ENCODE peak calls at places on chromosomes 7 and 10, in five cellular contexts. Z is IMR-90, C is neuronal stem cell, G is H9, U is trophoblast cell. S is an unnamed sample.
A peak's percentile ranks its signal among the peaks of the same experiment; 100 is the strongest.

GRCh38 chr7:3092468-3092867 is 48.8 kb upstream of the CARD11 start:
- DNase-seq in Z (peak; percentile 16), C (no peak), G (no peak), U (no peak), S (no peak)

GRCh38 chr7:28174442-28174841 is 6.2 kb downstream of the JAZF1 start:
- DNase-seq in Z (no peak), C (no peak), G (no peak), U (no peak), S (no peak)

GRCh38 chr10:21511931-21512330 is 13.6 kb downstream of the SKIDA1 start:
- DNase-seq in Z (no peak), C (no peak), G (no peak), U (no peak), S (peak; percentile 29)

GRCh38 chr10:49688920-49689319 is 9.5 kb downstream of the C10orf53 start:
- DNase-seq in Z (no peak), C (no peak), G (no peak), U (no peak), S (no peak)

GRCh38 chr7:134942690-134943466 is 43.4 kb upstream of the AGBL3 start:
- DNase-seq in Z (no peak), C (no peak), G (no peak), U (no peak), S (no peak)

GRCh38 chr7:19210883-19211282 is 65.7 kb upstream of the FERD3L start:
- DNase-seq in Z (no peak), C (no peak), G (no peak), U (no peak), S (no peak)

GRCh38 chr7:131274986-131275385 is 52.7 kb upstream of the MKLN1 start:
- DNase-seq in Z (no peak), C (no peak), G (no peak), U (peak; percentile 85), S (no peak)

GRCh38 chr7:69225544-69225943 is 372.7 kb upstream of the AUTS2 start:
- DNase-seq in Z (no peak), C (no peak), G (no peak), U (no peak), S (no peak)

GRCh38 chr10:59611048-59611447 is 98.6 kb downstream of the SLC16A9 start:
- DNase-seq in Z (no peak), C (no peak), G (no peak), U (peak; percentile 82), S (no peak)

GRCh38 chr7:155194531-155195140 is 103.0 kb upstream of the INSIG1 start:
- DNase-seq in Z (no peak), C (no peak), G (no peak), U (no peak), S (no peak)

GRCh38 chr10:9951481-9952257 is 1066.0 kb upstream of the CELF2 start:
- DNase-seq in Z (peak; percentile 23), C (no peak), G (no peak), U (no peak), S (peak; percentile 72)

GRCh38 chr10:92760609-92761008 is 70.9 kb downstream of the HHEX start:
- DNase-seq in Z (peak; percentile 82), C (no peak), G (no peak), U (no peak), S (peak; percentile 76)

GRCh38 chr7:14747701-14748100 is 154.8 kb downstream of the DGKB start:
- DNase-seq in Z (no peak), C (no peak), G (no peak), U (no peak), S (no peak)

GRCh38 chr7:122465296-122465695 is 160.7 kb upstream of the FEZF1 start:
- DNase-seq in Z (no peak), C (no peak), G (no peak), U (no peak), S (no peak)

GRCh38 chr10:11934262-11934661 is 108.3 kb downstream of the UPF2 start:
- DNase-seq in Z (no peak), C (no peak), G (no peak), U (no peak), S (no peak)

GRCh38 chr7:22726849-22727792 is at the start of gene IL6:
- DNase-seq in Z (peak; percentile 97), C (no peak), G (peak; percentile 78), U (peak; percentile 41), S (peak; percentile 97)

GRCh38 chr10:12212454-12212853 is 16.5 kb downstream of the CDC123 start:
- DNase-seq in Z (no peak), C (no peak), G (no peak), U (no peak), S (no peak)

GRCh38 chr10:63700209-63700934 is 179.2 kb downstream of the REEP3 start:
- DNase-seq in Z (peak; percentile 99), C (no peak), G (no peak), U (peak; percentile 52), S (peak; percentile 96)

GRCh38 chr10:71435571-71436267 is 39.0 kb downstream of the CDH23 start:
- DNase-seq in Z (no peak), C (no peak), G (peak; percentile 22), U (no peak), S (no peak)

GRCh38 chr10:96299383-96299782 is 4.9 kb upstream of the DNTT start:
- DNase-seq in Z (no peak), C (no peak), G (no peak), U (no peak), S (no peak)

GRCh38 chr7:2014391-2015241 is 218.1 kb downstream of the MAD1L1 start:
- DNase-seq in Z (no peak), C (no peak), G (no peak), U (no peak), S (no peak)

GRCh38 chr7:151571471-151571870 is 51.8 kb upstream of the RHEB start:
- DNase-seq in Z (no peak), C (no peak), G (no peak), U (no peak), S (no peak)

GRCh38 chr7:44638611-44639557 is 32.5 kb downstream of the OGDH start:
- DNase-seq in Z (peak; percentile 75), C (no peak), G (peak; percentile 64), U (no peak), S (peak; percentile 82)

GRCh38 chr10:7542189-7542914 is 124.4 kb downstream of the ITIH5 start:
- DNase-seq in Z (no peak), C (no peak), G (no peak), U (no peak), S (no peak)

GRCh38 chr7:27868117-27868516 is 128.2 kb downstream of the TAX1BP1 start:
- DNase-seq in Z (peak; percentile 29), C (no peak), G (no peak), U (no peak), S (peak; percentile 12)

GRCh38 chr7:40418445-40418844 is 283.6 kb downstream of the SUGCT start:
- DNase-seq in Z (no peak), C (no peak), G (peak; percentile 34), U (no peak), S (no peak)

GRCh38 chr10:37434091-37434490 is 308.7 kb downstream of the ANKRD30A start:
- DNase-seq in Z (no peak), C (no peak), G (no peak), U (no peak), S (no peak)

GRCh38 chr7:51000956-51001355 is 218.3 kb upstream of the GRB10 start:
- DNase-seq in Z (no peak), C (no peak), G (no peak), U (no peak), S (peak; percentile 40)

GRCh38 chr10:70328987-70329386 is 45.2 kb upstream of the NPFFR1 start:
- DNase-seq in Z (peak; percentile 28), C (no peak), G (no peak), U (no peak), S (peak; percentile 62)

GRCh38 chr10:50512743-50513416 is 110.9 kb downstream of the SGMS1 start:
- DNase-seq in Z (no peak), C (no peak), G (no peak), U (no peak), S (no peak)

GRCh38 chr7:50069613-50070012 is 23.4 kb downstream of the ZPBP start:
- DNase-seq in Z (no peak), C (no peak), G (peak; percentile 41), U (peak; percentile 23), S (no peak)

GRCh38 chr7:134029743-134030142 is 97.4 kb upstream of the LRGUK start:
- DNase-seq in Z (peak; percentile 7), C (no peak), G (no peak), U (no peak), S (no peak)

GRCh38 chr10:10270071-10270470 is 747.6 kb upstream of the CELF2 start:
- DNase-seq in Z (no peak), C (no peak), G (no peak), U (no peak), S (no peak)

GRCh38 chr10:88236121-88236743 is 346.9 kb downstream of the RNLS start:
- DNase-seq in Z (no peak), C (no peak), G (no peak), U (no peak), S (no peak)
- H3K4me2 ChIP-seq in Z (no peak overlapping the region), C (no peak overlapping the region), G (no peak overlapping the region), U (no peak overlapping the region), S (no peak overlapping the region)

GRCh38 chr7:34995757-34996156 is 41.5 kb downstream of the DPY19L1 start:
- DNase-seq in Z (no peak), C (no peak), G (no peak), U (no peak), S (no peak)

GRCh38 chr7:34991938-34992840 is 45.1 kb downstream of the DPY19L1 start:
- DNase-seq in Z (peak; percentile 70), C (no peak), G (no peak), U (no peak), S (peak; percentile 42)
- H3K18ac ChIP-seq in Z (no peak overlapping the region), C (no peak overlapping the region), G (no peak overlapping the region), U (no peak overlapping the region), S (peak overlapping the region; percentile 43)

GRCh38 chr10:28987555-28988320 is 301.1 kb upstream of the LYZL1 start:
- DNase-seq in Z (no peak), C (no peak), G (no peak), U (no peak), S (no peak)

GRCh38 chr10:28991738-28992270 is 297.1 kb upstream of the LYZL1 start:
- DNase-seq in Z (peak; percentile 53), C (peak; percentile 41), G (peak; percentile 65), U (peak; percentile 19), S (peak; percentile 45)

GRCh38 chr10:28993056-28993455 is 295.8 kb upstream of the LYZL1 start:
- DNase-seq in Z (no peak), C (no peak), G (no peak), U (no peak), S (no peak)

GRCh38 chr10:28988980-28989379 is 299.9 kb upstream of the LYZL1 start:
- DNase-seq in Z (no peak), C (no peak), G (no peak), U (no peak), S (no peak)

GRCh38 chr10:28991326-28991725 is 297.5 kb upstream of the LYZL1 start:
- DNase-seq in Z (peak; percentile 78), C (no peak), G (no peak), U (peak; percentile 87), S (peak; percentile 68)
- H4K91ac ChIP-seq in Z (peak overlapping the region; percentile 57), C (no peak overlapping the region), G (no peak overlapping the region), U (peak overlapping the region; percentile 88), S (no peak overlapping the region)

GRCh38 chr7:111113263-111114017 is 22.5 kb downstream of the LRRN3 start:
- DNase-seq in Z (peak; percentile 86), C (no peak), G (no peak), U (no peak), S (peak; percentile 77)
- H3K4me2 ChIP-seq in Z (peak overlapping the region; percentile 56), C (no peak overlapping the region), G (no peak overlapping the region), U (no peak overlapping the region), S (no peak overlapping the region)

S was measured in mesenchymal stem cell.